ENCODE peak calls at places on chromosomes 13 and 19, in eight cellular contexts. U, H, T, V, R, Y, G and K are unnamed samples.

GRCh38 chr19:33752945-33753344 is 43.7 kb upstream of the KCTD15 start:
- DNase-seq in U (no peak), H (no peak), T (no peak), V (no peak), R (no peak), Y (no peak), G (no peak), K (no peak)

GRCh38 chr13:74904547-74904946 is 577.4 kb downstream of the TBC1D4 start:
- DNase-seq in U (no peak), H (no peak), T (no peak), V (no peak), R (no peak), Y (no peak), G (no peak), K (no peak)

GRCh38 chr13:32538234-32538620 is 368 bp downstream of the N4BP2L2 start:
- DNase-seq in U (no peak), H (peak; percentile 35), T (no peak), V (no peak), R (no peak), Y (no peak), G (no peak), K (peak; percentile 14)

GRCh38 chr19:13430790-13431582 is 75.3 kb downstream of the CACNA1A start:
- DNase-seq in U (no peak), H (peak; percentile 18), T (peak; percentile 60), V (peak; percentile 41), R (peak; percentile 30), Y (no peak), G (peak; percentile 30), K (peak; percentile 56)

GRCh38 chr13:109288151-109288709 is 498.2 kb downstream of the IRS2 start:
- DNase-seq in U (no peak), H (peak; percentile 29), T (no peak), V (no peak), R (no peak), Y (no peak), G (no peak), K (no peak)

GRCh38 chr19:49443366-49444099 is 2.2 kb upstream of the SLC17A7 start:
- DNase-seq in U (peak; percentile 86), H (peak; percentile 92), T (peak; percentile 95), V (peak; percentile 96), R (peak; percentile 90), Y (peak; percentile 53), G (peak; percentile 91), K (peak; percentile 96)

GRCh38 chr13:45092668-45093067 is 27.6 kb upstream of the GTF2F2 start:
- DNase-seq in U (no peak), H (peak; percentile 51), T (no peak), V (no peak), R (no peak), Y (no peak), G (no peak), K (no peak)

GRCh38 chr13:45063261-45063870 is 56.9 kb upstream of the GTF2F2 start:
- DNase-seq in U (no peak), H (peak; percentile 63), T (no peak), V (no peak), R (no peak), Y (no peak), G (no peak), K (no peak)

GRCh38 chr13:99806671-99807070 is 164.9 kb downstream of the ZIC5 start:
- DNase-seq in U (no peak), H (no peak), T (no peak), V (no peak), R (no peak), Y (no peak), G (no peak), K (no peak)

GRCh38 chr13:101514695-101515275 is 62.3 kb downstream of the ITGBL1 start:
- DNase-seq in U (no peak), H (peak; percentile 58), T (peak; percentile 7), V (peak; percentile 31), R (no peak), Y (no peak), G (no peak), K (no peak)

GRCh38 chr13:83325454-83325853 is 556.8 kb downstream of the SLITRK1 start:
- DNase-seq in U (no peak), H (peak; percentile 75), T (no peak), V (no peak), R (no peak), Y (peak; percentile 51), G (no peak), K (no peak)

GRCh38 chr13:76148926-76149325 is 512.8 kb downstream of the LMO7 start:
- DNase-seq in U (no peak), H (peak; percentile 13), T (no peak), V (no peak), R (no peak), Y (peak; percentile 59), G (no peak), K (no peak)

GRCh38 chr13:73938375-73939070 is 195.7 kb downstream of the KLF12 start:
- DNase-seq in U (no peak), H (peak; percentile 82), T (no peak), V (peak; percentile 60), R (no peak), Y (no peak), G (no peak), K (no peak)

GRCh38 chr13:91185294-91185863 is 162.1 kb upstream of the MIR17HG start:
- DNase-seq in U (no peak), H (no peak), T (no peak), V (peak; percentile 15), R (no peak), Y (no peak), G (no peak), K (no peak)

GRCh38 chr19:48641850-48642249 is 4.1 kb downstream of the CA11 start:
- DNase-seq in U (no peak), H (no peak), T (no peak), V (no peak), R (no peak), Y (no peak), G (no peak), K (no peak)

GRCh38 chr19:33434886-33435705 is 61.6 kb downstream of the CEBPG start:
- DNase-seq in U (no peak), H (no peak), T (no peak), V (no peak), R (no peak), Y (no peak), G (no peak), K (peak; percentile 54)

GRCh38 chr19:21440321-21440720 is 43.4 kb downstream of the ZNF493 start:
- DNase-seq in U (no peak), H (no peak), T (no peak), V (no peak), R (no peak), Y (no peak), G (no peak), K (no peak)

GRCh38 chr19:45587873-45588272 is 3.3 kb upstream of the OPA3 start:
- DNase-seq in U (no peak), H (no peak), T (no peak), V (no peak), R (no peak), Y (no peak), G (no peak), K (no peak)

GRCh38 chr19:38073806-38074685 is 150.0 kb downstream of the DPF1 start:
- DNase-seq in U (no peak), H (no peak), T (no peak), V (no peak), R (no peak), Y (no peak), G (no peak), K (peak; percentile 93)

GRCh38 chr13:66216723-66217122 is 1013.4 kb downstream of the PCDH9 start:
- DNase-seq in U (no peak), H (peak; percentile 3), T (no peak), V (no peak), R (no peak), Y (no peak), G (no peak), K (no peak)

GRCh38 chr13:74443623-74444022 is 309.4 kb upstream of the KLF12 start:
- DNase-seq in U (no peak), H (peak; percentile 71), T (no peak), V (peak; percentile 19), R (no peak), Y (peak; percentile 47), G (no peak), K (no peak)

GRCh38 chr19:50906217-50906616 is 5.0 kb downstream of the KLK4 start:
- DNase-seq in U (no peak), H (no peak), T (peak; percentile 56), V (peak; percentile 23), R (no peak), Y (no peak), G (peak; percentile 20), K (peak; percentile 62)

GRCh38 chr19:23882493-23882892 is 32.2 kb upstream of the ZNF726 start:
- DNase-seq in U (no peak), H (peak; percentile 1), T (no peak), V (no peak), R (no peak), Y (no peak), G (no peak), K (no peak)

GRCh38 chr19:4051175-4052101 is 15.3 kb downstream of the ZBTB7A start:
- DNase-seq in U (no peak), H (peak; percentile 59), T (peak; percentile 69), V (no peak), R (no peak), Y (no peak), G (no peak), K (no peak)

GRCh38 chr13:98214008-98214643 is 37.1 kb upstream of the RNF113B start:
- DNase-seq in U (no peak), H (no peak), T (no peak), V (no peak), R (no peak), Y (peak; percentile 81), G (no peak), K (peak; percentile 61)

GRCh38 chr13:36619535-36619934 is 54.3 kb upstream of the SERTM1 start:
- DNase-seq in U (no peak), H (no peak), T (no peak), V (no peak), R (no peak), Y (no peak), G (no peak), K (no peak)

GRCh38 chr13:107025991-107026390 is 458.1 kb upstream of the ARGLU1 start:
- DNase-seq in U (no peak), H (no peak), T (no peak), V (no peak), R (no peak), Y (no peak), G (no peak), K (no peak)

GRCh38 chr13:44189085-44189484 is 184.5 kb upstream of the SERP2 start:
- DNase-seq in U (no peak), H (no peak), T (no peak), V (no peak), R (no peak), Y (no peak), G (no peak), K (no peak)

GRCh38 chr13:102878491-102878890 is 32.7 kb downstream of the ERCC5 start:
- DNase-seq in U (no peak), H (peak; percentile 25), T (no peak), V (no peak), R (no peak), Y (no peak), G (no peak), K (no peak)